ENCODE peak calls at places on chromosomes 6 and 20, in four cellular contexts. V, E, A and Y are unnamed samples.

GRCh38 chr6:116779569-116780164 is 14.1 kb upstream of the FAM162B start:
- DNase-seq in E (no peak), V (peak), A (peak), Y (peak)

GRCh38 chr6:36907781-36908180 is 22.0 kb downstream of the C6orf89 start:
- DNase-seq in E (peak), V (no peak), A (no peak), Y (peak)

GRCh38 chr20:45576995-45577394 is 2.1 kb downstream of the WFDC8 start:
- DNase-seq in V (no peak), A (no peak), E (no peak), Y (no peak)

GRCh38 chr6:32370510-32370909 is 1.2 kb downstream of the TSBP1 start:
- DNase-seq in V (no peak), A (no peak), E (no peak), Y (no peak)

GRCh38 chr20:45322952-45323383 is 14.9 kb upstream of the MATN4 start:
- DNase-seq in E (peak), A (peak), V (no peak), Y (peak)

GRCh38 chr6:98036344-98036743 is 753.3 kb upstream of the MMS22L start:
- DNase-seq in V (no peak), A (no peak), E (no peak), Y (no peak)

GRCh38 chr20:58870293-58871014 is 17.9 kb downstream of the GNAS start:
- DNase-seq in E (peak), A (peak), V (peak), Y (peak)

GRCh38 chr6:111653434-111653833 is 47.8 kb upstream of the TRAF3IP2 start:
- DNase-seq in A (no peak), V (no peak), E (no peak), Y (peak)

GRCh38 chr20:24131684-24132083 is 143.1 kb upstream of the GGTLC1 start:
- DNase-seq in V (no peak), A (no peak), E (no peak), Y (peak)